ENCODE peak calls at places on chromosomes 2 and 18, in nine cellular contexts. J is endothelial cell; X is IMR-90; Y is stromal cell of bone marrow; Q is GF-D8; E is MG63; W is colonic mucosa; C is CD4-positive, alpha-beta T cell; T is fibroblast of the conjunctiva. D is an unnamed sample.

GRCh38 chr2:163711244-163711643 is 24.6 kb downstream of the FIGN start:
- DNase-seq in J (no peak), X (no peak), Y (no peak), Q (no peak), E (no peak), W (no peak), C (no peak), T (no peak), D (no peak)

GRCh38 chr2:145197944-145198343 is 678.0 kb upstream of the ZEB2 start:
- DNase-seq in J (no peak), X (no peak), Y (no peak), Q (no peak), E (no peak), W (no peak), C (no peak), T (no peak), D (no peak)

GRCh38 chr18:48569915-48570264 is 31.1 kb downstream of the CTIF start:
- DNase-seq in J (no peak), X (no peak), Y (no peak), Q (no peak), E (no peak), W (no peak), C (no peak), T (no peak), D (no peak)

GRCh38 chr2:23574919-23575654 is 190.1 kb downstream of the KLHL29 start:
- DNase-seq in J (no peak), X (no peak), Y (no peak), Q (no peak), E (no peak), W (no peak), C (no peak), T (no peak), D (no peak)

GRCh38 chr2:141021109-141021508 is 1109.7 kb downstream of the LRP1B start:
- DNase-seq in J (no peak), X (peak), Y (peak), Q (no peak), E (no peak), W (no peak), C (no peak), T (peak), D (peak)

GRCh38 chr18:32549248-32549842 is 78.7 kb upstream of the GAREM1 start:
- DNase-seq in J (peak), X (peak), Y (no peak), Q (peak), E (peak), W (peak), C (peak), T (peak), D (peak)

GRCh38 chr2:31476511-31477171 is 62.1 kb upstream of the XDH start:
- DNase-seq in J (no peak), X (peak), Y (peak), Q (no peak), E (peak), W (no peak), C (no peak), T (peak), D (no peak)

GRCh38 chr2:8794923-8795825 is 42.2 kb downstream of the KIDINS220 start:
- DNase-seq in J (no peak), X (peak), Y (peak), Q (no peak), E (no peak), W (no peak), C (no peak), T (peak), D (peak)

GRCh38 chr18:4060427-4061281 is 394.5 kb downstream of the DLGAP1 start:
- DNase-seq in J (no peak), X (no peak), Y (no peak), Q (peak), E (no peak), W (no peak), C (no peak), T (no peak), D (no peak)

GRCh38 chr2:170221317-170222288 is 43.7 kb downstream of the MYO3B start:
- DNase-seq in J (no peak), X (peak), Y (no peak), Q (no peak), E (no peak), W (no peak), C (no peak), T (peak), D (peak)

GRCh38 chr2:12970861-12971260 is 254.1 kb downstream of the TRIB2 start:
- DNase-seq in J (no peak), X (peak), Y (peak), Q (no peak), E (peak), W (no peak), C (no peak), T (no peak), D (peak)

GRCh38 chr2:11692966-11693521 is 23.0 kb upstream of the NTSR2 start:
- DNase-seq in J (peak), X (peak), Y (peak), Q (peak), E (peak), W (peak), C (peak), T (no peak), D (peak)

GRCh38 chr2:129936334-129936934 is 43.0 kb upstream of the RAB6C start:
- DNase-seq in J (peak), X (no peak), Y (no peak), Q (no peak), E (no peak), W (no peak), C (peak), T (no peak), D (peak)

GRCh38 chr2:106011380-106011779 is 182.7 kb downstream of the UXS1 start:
- DNase-seq in J (no peak), X (no peak), Y (no peak), Q (no peak), E (no peak), W (no peak), C (no peak), T (no peak), D (no peak)

GRCh38 chr2:216664593-216665034 is 30.7 kb downstream of the IGFBP5 start:
- DNase-seq in J (no peak), X (peak), Y (no peak), Q (no peak), E (no peak), W (no peak), C (no peak), T (no peak), D (peak)

GRCh38 chr2:241768850-241769249 is 7.8 kb upstream of the GAL3ST2 start:
- DNase-seq in J (no peak), X (no peak), Y (no peak), Q (no peak), E (no peak), W (no peak), C (no peak), T (no peak), D (no peak)

GRCh38 chr18:41858761-41859555 is 96.1 kb upstream of the PIK3C3 start:
- DNase-seq in J (no peak), X (no peak), Y (peak), Q (no peak), E (no peak), W (no peak), C (no peak), T (no peak), D (no peak)

GRCh38 chr2:147844691-147845607 is at the start of gene ACVR2A:
- DNase-seq in J (peak), X (peak), Y (peak), Q (no peak), E (peak), W (peak), C (peak), T (no peak), D (peak)

GRCh38 chr2:67802296-67802695 is 260.5 kb downstream of the C1D start:
- DNase-seq in J (no peak), X (no peak), Y (no peak), Q (no peak), E (no peak), W (no peak), C (no peak), T (no peak), D (no peak)

GRCh38 chr2:190599546-190600220 is 49.2 kb upstream of the NAB1 start:
- DNase-seq in J (no peak), X (no peak), Y (no peak), Q (no peak), E (no peak), W (no peak), C (no peak), T (no peak), D (no peak)

GRCh38 chr18:44149706-44150105 is 531.0 kb upstream of the SETBP1 start:
- DNase-seq in J (no peak), X (peak), Y (peak), Q (no peak), E (peak), W (no peak), C (no peak), T (peak), D (peak)

GRCh38 chr2:150134223-150134858 is 353.1 kb downstream of the RND3 start:
- DNase-seq in J (no peak), X (peak), Y (no peak), Q (no peak), E (no peak), W (no peak), C (no peak), T (no peak), D (peak)

GRCh38 chr2:9565436-9566153 is 10.0 kb upstream of the ADAM17 start:
- DNase-seq in J (no peak), X (peak), Y (peak), Q (no peak), E (peak), W (peak), C (no peak), T (peak), D (peak)

GRCh38 chr2:150153646-150154307 is 333.7 kb downstream of the RND3 start:
- DNase-seq in J (no peak), X (no peak), Y (no peak), Q (no peak), E (no peak), W (no peak), C (no peak), T (no peak), D (no peak)

GRCh38 chr18:64017870-64018269 is 48.0 kb downstream of the SERPINB8 start:
- DNase-seq in J (no peak), X (peak), Y (peak), Q (no peak), E (no peak), W (no peak), C (no peak), T (peak), D (peak)

GRCh38 chr2:232363784-232364615 is 14.6 kb upstream of the ALPP start:
- DNase-seq in J (no peak), X (peak), Y (peak), Q (no peak), E (no peak), W (no peak), C (no peak), T (no peak), D (peak)

GRCh38 chr2:14148186-14148585 is 484.3 kb upstream of the LRATD1 start:
- DNase-seq in J (no peak), X (peak), Y (no peak), Q (no peak), E (no peak), W (no peak), C (no peak), T (no peak), D (no peak)

GRCh38 chr2:217033191-217033590 is 173.3 kb upstream of the TNP1 start:
- DNase-seq in J (no peak), X (no peak), Y (no peak), Q (no peak), E (no peak), W (no peak), C (no peak), T (no peak), D (no peak)

GRCh38 chr18:11114653-11115052 is 34.7 kb downstream of the PIEZO2 start:
- DNase-seq in J (no peak), X (peak), Y (no peak), Q (no peak), E (no peak), W (no peak), C (no peak), T (no peak), D (no peak)

GRCh38 chr2:1988049-1988448 is 243.7 kb upstream of the PXDN start:
- DNase-seq in J (no peak), X (no peak), Y (no peak), Q (no peak), E (no peak), W (no peak), C (no peak), T (no peak), D (no peak)

GRCh38 chr2:150219861-150220260 is 267.6 kb downstream of the RND3 start:
- DNase-seq in J (no peak), X (no peak), Y (no peak), Q (no peak), E (no peak), W (no peak), C (no peak), T (no peak), D (no peak)

GRCh38 chr2:109703076-109703475 is 88.9 kb downstream of the SOWAHC start:
- DNase-seq in J (no peak), X (no peak), Y (no peak), Q (no peak), E (no peak), W (no peak), C (no peak), T (no peak), D (peak)

GRCh38 chr18:37499913-37500312 is 65.7 kb downstream of the CELF4 start:
- DNase-seq in J (no peak), X (no peak), Y (no peak), Q (no peak), E (no peak), W (no peak), C (no peak), T (no peak), D (no peak)

GRCh38 chr2:222859786-222860726 is 780 bp upstream of the ACSL3 start:
- DNase-seq in J (peak), X (peak), Y (no peak), Q (peak), E (peak), W (peak), C (no peak), T (peak), D (peak)

GRCh38 chr2:20130821-20131645 is 79.6 kb upstream of the LAPTM4A start:
- DNase-seq in J (no peak), X (no peak), Y (no peak), Q (no peak), E (no peak), W (no peak), C (no peak), T (no peak), D (peak)

GRCh38 chr2:26043862-26044736 is 10.2 kb downstream of the RAB10 start:
- DNase-seq in J (no peak), X (no peak), Y (peak), Q (no peak), E (peak), W (peak), C (no peak), T (peak), D (peak)

D was measured in astrocyte of the hippocampus.